ENCODE peak calls at places on chromosomes 12 and 14, in seven cellular contexts. R, P, Q, F, S, W and Y are unnamed samples.

GRCh38 chr12:96242597-96242996 is 48.4 kb downstream of the ELK3 start:
- DNase-seq in Q (peak; percentile 72), W (no peak), S (no peak), P (peak; percentile 67), R (no peak), F (no peak), Y (no peak)

GRCh38 chr14:31127690-31128089 is 79.9 kb downstream of the HECTD1 start:
- DNase-seq in R (no peak), F (no peak), Q (no peak), S (no peak), P (no peak), W (peak; percentile 80), Y (no peak)

GRCh38 chr12:6699989-6700645 is 498 bp downstream of the PIANP start:
- DNase-seq in Q (peak; percentile 69), W (no peak), F (no peak), S (no peak), P (peak; percentile 81), R (peak; percentile 13), Y (no peak)

GRCh38 chr12:12032771-12033588 is 37.8 kb upstream of the BCL2L14 start:
- DNase-seq in Q (peak; percentile 87), P (peak; percentile 91), R (peak; percentile 87), F (peak; percentile 82), W (peak; percentile 72), S (peak; percentile 74), Y (peak; percentile 82)

GRCh38 chr12:40156031-40156764 is 50.3 kb upstream of the SLC2A13 start:
- DNase-seq in W (no peak), P (no peak), F (no peak), Q (no peak), R (no peak), S (no peak), Y (no peak)

GRCh38 chr14:49417790-49418189 is 168.4 kb downstream of the RPS29 start:
- DNase-seq in Q (no peak), F (no peak), P (no peak), S (no peak), W (no peak), R (no peak), Y (no peak)

GRCh38 chr12:2244013-2244861 is 191.4 kb downstream of the CACNA1C start:
- DNase-seq in F (peak; percentile 5), R (peak; percentile 34), S (no peak), W (no peak), Q (peak; percentile 87), P (no peak), Y (no peak)

GRCh38 chr12:110921262-110921661 is 883 bp upstream of the MYL2 start:
- DNase-seq in W (no peak), R (no peak), Q (no peak), S (no peak), P (no peak), F (peak; percentile 46), Y (no peak)

GRCh38 chr12:54472494-54473262 is 724 bp downstream of the GTSF1 start:
- DNase-seq in P (no peak), R (no peak), W (no peak), S (no peak), Q (no peak), F (no peak), Y (no peak)

GRCh38 chr12:52063986-52064649 is 5.7 kb upstream of the ATG101 start:
- DNase-seq in R (peak; percentile 39), Q (peak; percentile 90), W (no peak), F (peak; percentile 28), P (no peak), S (no peak), Y (no peak)

GRCh38 chr12:119689935-119690500 is 22.1 kb downstream of the PRKAB1 start:
- DNase-seq in S (no peak), F (no peak), R (no peak), Q (no peak), P (no peak), W (no peak), Y (no peak)
- H3K36me3 ChIP-seq in S (no peaks in the 10 kb centered on the region), F (no peaks in the 10 kb centered on the region), R (no peaks in the 10 kb centered on the region), Q (no peaks in the 10 kb centered on the region), P (no peaks in the 10 kb centered on the region), W (no peaks in the 10 kb centered on the region), Y (no peaks in the 10 kb centered on the region)

GRCh38 chr14:45112886-45113772 is 21.2 kb downstream of the FKBP3 start:
- DNase-seq in R (no peak), Q (no peak), P (no peak), F (peak; percentile 77), S (no peak), W (no peak), Y (no peak)

GRCh38 chr14:45118594-45118993 is 15.7 kb downstream of the FKBP3 start:
- DNase-seq in Q (no peak), P (no peak), F (no peak), S (no peak), R (no peak), W (no peak), Y (no peak)

GRCh38 chr14:45120109-45120508 is 14.2 kb downstream of the FKBP3 start:
- DNase-seq in R (no peak), F (peak; percentile 19), Q (no peak), W (no peak), S (no peak), P (no peak), Y (no peak)

GRCh38 chr14:45114327-45114726 is 20.0 kb downstream of the FKBP3 start:
- DNase-seq in P (no peak), F (no peak), S (no peak), R (no peak), Q (no peak), W (no peak), Y (no peak)
- H3K36me3 ChIP-seq in P (peaks cover 74% of the 10 kb centered on the region), F (peaks cover 9% of the 10 kb centered on the region), S (no peaks in the 10 kb centered on the region), R (no peaks in the 10 kb centered on the region), Q (peaks cover 33% of the 10 kb centered on the region), W (peaks cover 78% of the 10 kb centered on the region), Y (peaks cover 47% of the 10 kb centered on the region)

DNA sequence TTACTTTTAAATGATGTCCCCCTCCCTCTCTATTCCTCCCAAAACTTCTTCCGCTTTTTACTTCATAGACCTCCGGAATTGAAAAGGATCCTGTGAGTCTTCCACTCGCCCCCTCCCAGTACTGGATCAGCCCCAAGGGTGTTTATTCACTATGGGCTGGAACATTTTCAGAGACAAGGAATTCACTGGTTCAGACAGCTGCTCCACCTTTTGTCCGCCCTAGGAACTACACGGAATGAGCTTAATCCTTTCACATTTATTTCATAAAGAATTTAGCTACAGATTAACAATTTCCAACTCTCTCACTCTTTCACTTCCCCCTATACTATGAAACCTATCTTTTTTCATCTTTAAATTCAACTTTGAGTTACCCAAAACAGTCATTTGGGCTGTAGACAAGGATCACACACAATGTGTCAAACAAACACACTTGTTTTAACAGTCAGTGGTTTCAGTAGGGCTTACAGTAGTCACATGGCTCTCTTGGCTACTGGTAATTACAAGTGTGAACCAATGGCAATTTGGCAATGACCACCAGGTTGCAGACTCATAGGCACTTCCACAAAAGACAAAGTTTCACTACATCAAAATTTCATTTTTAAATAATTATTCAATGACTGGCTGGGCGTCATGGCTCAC is 20.6 kb downstream of the CNIH1 start:
- DNase-seq in S (no peak), W (no peak), P (no peak), Q (no peak), R (peak; percentile 35), F (peak; percentile 50), Y (peak; percentile 27)
- H3K36me3 ChIP-seq in S (no peaks in the 10 kb centered on the region), W (peaks cover 5% of the 10 kb centered on the region), P (no peaks in the 10 kb centered on the region), Q (no peaks in the 10 kb centered on the region), R (no peaks in the 10 kb centered on the region), F (no peaks in the 10 kb centered on the region), Y (no peaks in the 10 kb centered on the region)

GRCh38 chr14:52888159-52888558 is 62.7 kb downstream of the FERMT2 start:
- DNase-seq in P (no peak), R (no peak), S (no peak), Q (no peak), F (no peak), W (no peak), Y (no peak)

GRCh38 chr14:52882824-52883223 is 68.0 kb downstream of the FERMT2 start:
- DNase-seq in W (no peak), Q (no peak), F (no peak), R (no peak), S (no peak), P (no peak), Y (no peak)

GRCh38 chr14:52888839-52889838 is 61.7 kb downstream of the FERMT2 start:
- DNase-seq in F (no peak), R (no peak), Q (no peak), S (no peak), W (no peak), P (no peak), Y (no peak)

GRCh38 chr14:52883658-52884057 is 67.2 kb downstream of the FERMT2 start:
- DNase-seq in R (no peak), F (no peak), S (no peak), P (no peak), Q (no peak), W (no peak), Y (no peak)

DNA sequence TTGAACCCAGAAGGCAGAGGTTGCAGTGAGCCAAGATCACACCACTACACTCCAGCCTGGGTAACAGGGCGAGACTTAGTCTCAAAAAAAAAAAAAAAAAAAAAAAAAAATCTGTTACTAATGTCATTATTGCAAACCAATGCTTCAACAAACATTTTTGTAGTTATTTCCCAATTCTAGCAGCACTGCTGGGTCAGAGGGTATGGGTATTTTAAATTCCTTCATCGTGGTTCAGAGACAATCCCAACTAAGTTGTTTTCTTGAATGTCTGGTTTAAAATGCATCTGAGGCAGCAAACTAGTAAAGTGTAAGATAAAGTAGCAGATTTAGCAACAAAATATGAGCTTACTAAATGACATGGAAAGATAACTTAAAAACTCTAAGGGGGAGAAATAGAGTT is 65.6 kb downstream of the FERMT2 start:
- DNase-seq in P (no peak), R (no peak), S (no peak), Q (no peak), F (no peak), W (no peak), Y (no peak)
- H3K36me3 ChIP-seq in P (no peaks in the 10 kb centered on the region), R (no peaks in the 10 kb centered on the region), S (no peaks in the 10 kb centered on the region), Q (peaks cover 9% of the 10 kb centered on the region), F (peaks cover 3% of the 10 kb centered on the region), W (no peaks in the 10 kb centered on the region), Y (peaks cover 4% of the 10 kb centered on the region)

DNA sequence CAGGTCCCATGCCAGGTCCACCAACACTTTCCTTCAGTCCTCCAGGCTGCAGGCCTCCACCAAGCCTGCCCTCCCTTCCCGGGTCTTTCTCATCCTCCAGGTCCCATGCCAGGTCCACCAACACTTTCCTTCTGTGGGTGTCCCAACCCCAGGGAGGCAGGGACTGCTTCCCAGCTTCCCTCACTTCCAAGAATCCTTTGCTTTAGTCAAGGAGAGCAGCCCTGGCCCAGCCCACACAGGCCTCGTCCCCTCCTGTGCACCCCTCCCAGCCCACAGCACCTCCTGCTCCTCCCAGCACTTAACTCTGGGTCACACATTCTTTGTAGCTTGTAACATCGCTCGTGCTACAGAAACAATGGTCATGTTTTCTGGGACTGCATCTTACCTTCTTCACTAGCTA is 72.9 kb downstream of the TESC start:
- DNase-seq in W (no peak), S (no peak), R (no peak), Q (peak; percentile 45), F (no peak), P (no peak), Y (no peak)
- H3K36me3 ChIP-seq in W (peaks cover 38% of the 10 kb centered on the region), S (no peaks in the 10 kb centered on the region), R (no peaks in the 10 kb centered on the region), Q (peaks cover 25% of the 10 kb centered on the region), F (peaks cover 14% of the 10 kb centered on the region), P (peaks cover 46% of the 10 kb centered on the region), Y (peaks cover 31% of the 10 kb centered on the region)

GRCh38 chr12:70826156-70826555 is 94.4 kb downstream of the PTPRR start:
- DNase-seq in P (no peak), W (no peak), Q (no peak), F (no peak), R (no peak), S (no peak), Y (no peak)
- H3K36me3 ChIP-seq in P (no peaks in the 10 kb centered on the region), W (no peaks in the 10 kb centered on the region), Q (no peaks in the 10 kb centered on the region), F (no peaks in the 10 kb centered on the region), R (no peaks in the 10 kb centered on the region), S (no peaks in the 10 kb centered on the region), Y (no peaks in the 10 kb centered on the region)